ENCODE peak calls at places on chromosomes 4 and X, in ten cellular contexts. One of them, this sample, is unnamed.

GRCh38 chr4:7361256-7361655 is 73.5 kb downstream of the PSAPL1 start:
- DNase-seq in CD4-positive, alpha-beta T cell: no peak
- DNase-seq in IMR-90: no peak
- DNase-seq in osteoblast: no peak
- DNase-seq in GM23338: no peak
- DNase-seq in neural crest cell: no peak
- DNase-seq in foreskin fibroblast: no peak
- DNase-seq in dorsolateral prefrontal cortex: no peak
- DNase-seq in astrocyte of the spinal cord: peak; percentile 29
- DNase-seq in omental fat pad: no peak
- DNase-seq in this sample: no peak

GRCh38 chr4:182809417-182810102 is 107.6 kb downstream of the DCTD start:
- DNase-seq in neural crest cell: no peak
- DNase-seq in GM23338: peak; percentile 57
- DNase-seq in foreskin fibroblast: no peak
- DNase-seq in astrocyte of the spinal cord: no peak
- DNase-seq in CD4-positive, alpha-beta T cell: no peak
- DNase-seq in omental fat pad: no peak
- DNase-seq in osteoblast: peak; percentile 35
- DNase-seq in IMR-90: no peak
- DNase-seq in dorsolateral prefrontal cortex: no peak
- DNase-seq in this sample: no peak

GRCh38 chrX:104347860-104348259 is 93.1 kb upstream of the ESX1 start:
- DNase-seq in foreskin fibroblast: no peak
- DNase-seq in omental fat pad: no peak
- DNase-seq in astrocyte of the spinal cord: peak; percentile 37
- DNase-seq in osteoblast: no peak
- DNase-seq in neural crest cell: no peak
- DNase-seq in GM23338: no peak
- DNase-seq in IMR-90: no peak
- DNase-seq in CD4-positive, alpha-beta T cell: no peak
- DNase-seq in dorsolateral prefrontal cortex: no peak
- DNase-seq in this sample: no peak

GRCh38 chr4:107978716-107979451 is 10.8 kb upstream of the HADH start:
- DNase-seq in neural crest cell: no peak
- DNase-seq in foreskin fibroblast: no peak
- DNase-seq in astrocyte of the spinal cord: no peak
- DNase-seq in dorsolateral prefrontal cortex: no peak
- DNase-seq in IMR-90: no peak
- DNase-seq in osteoblast: no peak
- DNase-seq in omental fat pad: no peak
- DNase-seq in CD4-positive, alpha-beta T cell: no peak
- DNase-seq in GM23338: no peak
- DNase-seq in this sample: no peak

GRCh38 chrX:114906978-114907510 is 110.4 kb downstream of the IL13RA2 start:
- DNase-seq in neural crest cell: no peak
- DNase-seq in CD4-positive, alpha-beta T cell: no peak
- DNase-seq in osteoblast: no peak
- DNase-seq in astrocyte of the spinal cord: no peak
- DNase-seq in IMR-90: no peak
- DNase-seq in omental fat pad: no peak
- DNase-seq in GM23338: peak; percentile 50
- DNase-seq in dorsolateral prefrontal cortex: no peak
- DNase-seq in foreskin fibroblast: no peak
- DNase-seq in this sample: no peak

GRCh38 chrX:9312922-9313867 is 151.7 kb upstream of the TBL1X start:
- DNase-seq in IMR-90: no peak
- DNase-seq in dorsolateral prefrontal cortex: no peak
- DNase-seq in neural crest cell: peak; percentile 33
- DNase-seq in GM23338: peak; percentile 58
- DNase-seq in foreskin fibroblast: no peak
- DNase-seq in osteoblast: no peak
- DNase-seq in astrocyte of the spinal cord: no peak
- DNase-seq in omental fat pad: peak; percentile 48
- DNase-seq in CD4-positive, alpha-beta T cell: peak; percentile 70
- DNase-seq in this sample: no peak

GRCh38 chr4:102525099-102525498 is 23.9 kb downstream of the NFKB1 start:
- DNase-seq in CD4-positive, alpha-beta T cell: no peak
- DNase-seq in GM23338: no peak
- DNase-seq in astrocyte of the spinal cord: no peak
- DNase-seq in IMR-90: peak; percentile 39
- DNase-seq in omental fat pad: no peak
- DNase-seq in neural crest cell: no peak
- DNase-seq in foreskin fibroblast: no peak
- DNase-seq in dorsolateral prefrontal cortex: no peak
- DNase-seq in osteoblast: no peak
- DNase-seq in this sample: no peak

GRCh38 chr4:152990471-152991131 is 54.5 kb downstream of the FHDC1 start:
- DNase-seq in osteoblast: no peak
- DNase-seq in CD4-positive, alpha-beta T cell: no peak
- DNase-seq in neural crest cell: no peak
- DNase-seq in astrocyte of the spinal cord: no peak
- DNase-seq in omental fat pad: no peak
- DNase-seq in IMR-90: no peak
- DNase-seq in foreskin fibroblast: no peak
- DNase-seq in GM23338: no peak
- DNase-seq in dorsolateral prefrontal cortex: peak; percentile 67
- DNase-seq in this sample: no peak

GRCh38 chr4:156941940-156942548 is 29.6 kb downstream of the PDGFC start:
- DNase-seq in foreskin fibroblast: peak; percentile 94
- DNase-seq in omental fat pad: no peak
- DNase-seq in dorsolateral prefrontal cortex: no peak
- DNase-seq in GM23338: peak; percentile 78
- DNase-seq in osteoblast: peak; percentile 57
- DNase-seq in neural crest cell: peak; percentile 17
- DNase-seq in IMR-90: peak; percentile 97
- DNase-seq in CD4-positive, alpha-beta T cell: no peak
- DNase-seq in astrocyte of the spinal cord: peak; percentile 96
- DNase-seq in this sample: peak; percentile 85

GRCh38 chr4:124060261-124060918 is 652.1 kb downstream of the ANKRD50 start:
- DNase-seq in dorsolateral prefrontal cortex: no peak
- DNase-seq in IMR-90: peak; percentile 49
- DNase-seq in foreskin fibroblast: peak; percentile 66
- DNase-seq in astrocyte of the spinal cord: peak; percentile 79
- DNase-seq in CD4-positive, alpha-beta T cell: no peak
- DNase-seq in neural crest cell: no peak
- DNase-seq in osteoblast: no peak
- DNase-seq in GM23338: peak; percentile 1
- DNase-seq in omental fat pad: no peak
- DNase-seq in this sample: no peak

DNA sequence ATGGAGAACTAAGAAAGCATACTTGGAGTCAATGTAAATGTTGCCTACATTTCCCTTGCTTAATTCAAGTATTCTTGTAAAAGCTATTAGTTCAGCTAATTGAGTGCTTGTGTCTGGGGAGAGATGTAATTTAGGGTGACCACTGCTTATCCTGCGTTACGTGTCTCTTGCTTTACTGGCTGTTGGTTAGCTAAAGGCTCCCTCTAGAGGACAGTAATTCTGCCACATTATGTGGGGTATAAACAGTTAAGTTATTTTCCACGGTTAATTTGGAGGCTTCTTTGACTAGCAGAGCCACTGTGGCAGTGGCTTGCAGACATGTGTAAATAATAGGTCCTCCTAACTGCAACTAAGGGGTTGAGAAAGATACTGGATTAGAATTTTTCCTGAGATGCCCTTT is 25.3 kb upstream of the NAF1 start:
- DNase-seq in CD4-positive, alpha-beta T cell: no peak
- DNase-seq in GM23338: peak; percentile 60
- DNase-seq in neural crest cell: no peak
- DNase-seq in omental fat pad: no peak
- DNase-seq in dorsolateral prefrontal cortex: no peak
- DNase-seq in IMR-90: peak; percentile 39
- DNase-seq in osteoblast: no peak
- DNase-seq in foreskin fibroblast: no peak
- DNase-seq in astrocyte of the spinal cord: no peak
- DNase-seq in this sample: no peak
- TF ChIP-seq CTCF in CD4-positive, alpha-beta T cell: no peak
- TF ChIP-seq CTCF in GM23338: peak; percentile 64
- TF ChIP-seq CTCF in neural crest cell: no peak
- TF ChIP-seq CTCF in omental fat pad: no peak
- TF ChIP-seq CTCF in dorsolateral prefrontal cortex: no peak
- TF ChIP-seq CTCF in IMR-90: peak; percentile 72
- TF ChIP-seq CTCF in osteoblast: peak; percentile 48
- TF ChIP-seq CTCF in foreskin fibroblast: peak; percentile 26
- TF ChIP-seq CTCF in astrocyte of the spinal cord: no peak
- TF ChIP-seq CTCF in this sample: peak; percentile 19

GRCh38 chr4:173656898-173657297 is 126.9 kb upstream of the HAND2 start:
- DNase-seq in dorsolateral prefrontal cortex: no peak
- DNase-seq in osteoblast: no peak
- DNase-seq in foreskin fibroblast: no peak
- DNase-seq in IMR-90: no peak
- DNase-seq in neural crest cell: no peak
- DNase-seq in astrocyte of the spinal cord: no peak
- DNase-seq in GM23338: no peak
- DNase-seq in omental fat pad: no peak
- DNase-seq in CD4-positive, alpha-beta T cell: no peak
- DNase-seq in this sample: no peak

GRCh38 chr4:173651651-173652282 is 121.7 kb upstream of the HAND2 start:
- DNase-seq in IMR-90: no peak
- DNase-seq in omental fat pad: no peak
- DNase-seq in dorsolateral prefrontal cortex: no peak
- DNase-seq in astrocyte of the spinal cord: no peak
- DNase-seq in GM23338: no peak
- DNase-seq in osteoblast: no peak
- DNase-seq in foreskin fibroblast: no peak
- DNase-seq in CD4-positive, alpha-beta T cell: no peak
- DNase-seq in neural crest cell: no peak
- DNase-seq in this sample: no peak

GRCh38 chr4:173647902-173648301 is 117.9 kb upstream of the HAND2 start:
- DNase-seq in GM23338: no peak
- DNase-seq in omental fat pad: no peak
- DNase-seq in foreskin fibroblast: no peak
- DNase-seq in astrocyte of the spinal cord: no peak
- DNase-seq in CD4-positive, alpha-beta T cell: no peak
- DNase-seq in neural crest cell: no peak
- DNase-seq in IMR-90: no peak
- DNase-seq in osteoblast: no peak
- DNase-seq in dorsolateral prefrontal cortex: no peak
- DNase-seq in this sample: no peak

DNA sequence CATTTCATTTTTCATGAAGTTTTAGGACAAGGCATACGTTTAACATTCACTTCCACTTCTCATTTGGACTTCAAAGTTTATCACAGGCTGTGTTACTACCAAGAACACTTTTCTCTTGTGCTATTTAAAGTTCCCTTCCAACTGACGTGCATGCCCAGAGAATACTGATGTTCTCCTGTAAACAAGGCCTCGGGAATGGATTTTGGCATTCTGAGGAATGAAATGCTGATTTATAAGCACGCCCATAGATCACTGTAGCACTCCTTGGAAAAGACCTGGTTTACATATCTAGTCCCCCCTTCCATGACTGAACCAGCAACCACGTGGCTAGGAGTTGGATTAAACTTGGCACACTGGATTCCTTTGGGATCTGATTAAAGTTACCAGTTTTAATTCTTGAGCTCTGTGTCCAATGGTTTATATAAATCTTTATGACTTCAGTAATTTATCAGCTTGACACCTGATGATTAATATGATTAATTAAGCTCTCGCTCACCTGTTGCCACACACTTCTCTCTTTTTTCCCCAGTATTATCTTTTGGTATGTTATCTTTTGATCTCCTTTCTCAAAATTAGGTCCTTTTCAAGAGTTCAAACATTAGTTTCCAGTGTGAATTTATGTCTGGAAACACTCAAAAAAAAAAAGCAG is 122.4 kb upstream of the HAND2 start:
- DNase-seq in osteoblast: no peak
- DNase-seq in IMR-90: no peak
- DNase-seq in GM23338: no peak
- DNase-seq in neural crest cell: no peak
- DNase-seq in omental fat pad: no peak
- DNase-seq in CD4-positive, alpha-beta T cell: no peak
- DNase-seq in dorsolateral prefrontal cortex: no peak
- DNase-seq in foreskin fibroblast: no peak
- DNase-seq in astrocyte of the spinal cord: no peak
- DNase-seq in this sample: no peak
- TF ChIP-seq CTCF in osteoblast: no peak
- TF ChIP-seq CTCF in IMR-90: no peak
- TF ChIP-seq CTCF in GM23338: no peak
- TF ChIP-seq CTCF in neural crest cell: no peak
- TF ChIP-seq CTCF in omental fat pad: no peak
- TF ChIP-seq CTCF in CD4-positive, alpha-beta T cell: no peak
- TF ChIP-seq CTCF in dorsolateral prefrontal cortex: no peak
- TF ChIP-seq CTCF in foreskin fibroblast: no peak
- TF ChIP-seq CTCF in astrocyte of the spinal cord: no peak
- TF ChIP-seq CTCF in this sample: no peak

GRCh38 chr4:12595489-12595888 is 888.7 kb downstream of the RAB28 start:
- DNase-seq in dorsolateral prefrontal cortex: no peak
- DNase-seq in osteoblast: no peak
- DNase-seq in foreskin fibroblast: no peak
- DNase-seq in IMR-90: no peak
- DNase-seq in omental fat pad: no peak
- DNase-seq in astrocyte of the spinal cord: no peak
- DNase-seq in GM23338: no peak
- DNase-seq in CD4-positive, alpha-beta T cell: no peak
- DNase-seq in neural crest cell: no peak
- DNase-seq in this sample: no peak

DNA sequence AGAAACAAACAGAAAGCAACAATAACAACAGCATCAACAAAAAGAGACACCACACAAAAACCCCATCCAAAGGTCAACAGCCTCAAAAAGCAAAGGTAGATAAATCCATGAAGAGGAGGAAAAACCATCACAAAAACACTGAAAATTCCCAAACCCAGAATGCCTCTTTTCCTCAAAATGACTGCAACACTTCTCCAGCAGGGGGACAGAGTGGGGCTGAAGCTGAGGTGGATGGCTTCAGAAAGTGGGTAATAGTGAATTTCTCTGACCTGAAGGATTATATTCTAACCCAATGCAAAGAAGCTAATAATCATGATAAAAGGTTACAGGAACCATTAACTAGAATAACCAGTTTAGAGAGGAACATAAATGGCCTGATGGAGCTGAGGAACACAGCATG is 888.2 kb downstream of the RAB28 start:
- DNase-seq in neural crest cell: no peak
- DNase-seq in GM23338: peak; percentile 42
- DNase-seq in IMR-90: no peak
- DNase-seq in dorsolateral prefrontal cortex: no peak
- DNase-seq in osteoblast: no peak
- DNase-seq in foreskin fibroblast: no peak
- DNase-seq in omental fat pad: no peak
- DNase-seq in astrocyte of the spinal cord: no peak
- DNase-seq in CD4-positive, alpha-beta T cell: no peak
- DNase-seq in this sample: no peak
- TF ChIP-seq CTCF in neural crest cell: peak; percentile 40
- TF ChIP-seq CTCF in GM23338: peak; percentile 57
- TF ChIP-seq CTCF in IMR-90: no peak
- TF ChIP-seq CTCF in dorsolateral prefrontal cortex: no peak
- TF ChIP-seq CTCF in osteoblast: no peak
- TF ChIP-seq CTCF in foreskin fibroblast: no peak
- TF ChIP-seq CTCF in omental fat pad: no peak
- TF ChIP-seq CTCF in astrocyte of the spinal cord: no peak
- TF ChIP-seq CTCF in CD4-positive, alpha-beta T cell: no peak
- TF ChIP-seq CTCF in this sample: no peak

DNA sequence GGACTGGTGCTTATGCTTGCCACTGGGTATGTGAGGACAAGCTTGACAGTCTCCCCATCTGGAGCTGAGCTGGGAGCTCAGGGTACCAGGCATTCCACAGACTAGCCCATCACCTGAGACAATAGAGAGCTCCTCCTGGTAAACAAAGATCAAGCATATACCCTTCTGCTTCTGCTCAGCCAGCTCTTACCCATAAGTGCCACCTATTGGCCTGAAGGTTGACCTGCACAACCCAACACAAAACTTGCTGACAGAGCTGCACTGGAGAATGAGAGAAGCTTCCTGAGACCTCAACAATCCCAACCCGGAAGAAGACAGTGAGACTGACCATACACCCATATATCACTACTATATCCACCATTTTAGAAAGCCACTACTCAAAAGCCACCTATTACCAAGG is 1049.2 kb upstream of the INTU start:
- DNase-seq in neural crest cell: no peak
- DNase-seq in IMR-90: peak; percentile 26
- DNase-seq in dorsolateral prefrontal cortex: no peak
- DNase-seq in osteoblast: no peak
- DNase-seq in CD4-positive, alpha-beta T cell: no peak
- DNase-seq in astrocyte of the spinal cord: no peak
- DNase-seq in GM23338: peak; percentile 64
- DNase-seq in foreskin fibroblast: peak; percentile 23
- DNase-seq in omental fat pad: no peak
- DNase-seq in this sample: no peak
- TF ChIP-seq CTCF in neural crest cell: peak; percentile 36
- TF ChIP-seq CTCF in IMR-90: peak; percentile 37
- TF ChIP-seq CTCF in dorsolateral prefrontal cortex: no peak
- TF ChIP-seq CTCF in osteoblast: peak; percentile 19
- TF ChIP-seq CTCF in CD4-positive, alpha-beta T cell: no peak
- TF ChIP-seq CTCF in astrocyte of the spinal cord: peak; percentile 29
- TF ChIP-seq CTCF in GM23338: peak; percentile 56
- TF ChIP-seq CTCF in foreskin fibroblast: peak; percentile 39
- TF ChIP-seq CTCF in omental fat pad: no peak
- TF ChIP-seq CTCF in this sample: peak; percentile 16

This sample was measured in osteocyte.